ENCODE peak calls at places on chromosomes 12 and 14, in seven cellular contexts. A is nephron progenitor cell; G is BE2C; D is foreskin fibroblast; N is CD8-positive, alpha-beta T cell; O is astrocyte of the cerebellum; Y is Caco-2. F is an unnamed sample.

GRCh38 chr14:48537600-48537999 is 862.2 kb upstream of the MDGA2 start:
- DNase-seq in G (no peak), A (no peak), O (no peak), D (no peak), N (no peak), Y (no peak), F (no peak)

GRCh38 chr12:3805058-3805457 is 52.1 kb upstream of the CRACR2A start:
- DNase-seq in A (no peak), G (no peak), N (no peak), O (no peak), D (peak; percentile 16), Y (no peak), F (no peak)

GRCh38 chr14:77346495-77346894 is 25.7 kb downstream of the GSTZ1 start:
- DNase-seq in O (no peak), N (no peak), Y (no peak), A (no peak), D (no peak), G (no peak), F (no peak)

GRCh38 chr12:130572553-130572952 is 143.5 kb downstream of the RIMBP2 start:
- DNase-seq in A (no peak), O (no peak), N (no peak), D (no peak), G (peak; percentile 85), Y (no peak), F (no peak)

GRCh38 chr12:8692573-8692972 is 5.2 kb upstream of the RIMKLB start:
- DNase-seq in A (peak; percentile 50), O (no peak), G (no peak), Y (no peak), D (peak; percentile 55), N (no peak), F (no peak)

GRCh38 chr12:34393821-34394150 is 371.5 kb downstream of the ALG10 start:
- DNase-seq in D (no peak), N (no peak), A (no peak), Y (no peak), O (no peak), G (peak; percentile 3), F (peak; percentile 69)

GRCh38 chr12:123532808-123533649 is 490 bp downstream of the RILPL1 start:
- DNase-seq in D (peak; percentile 64), A (peak; percentile 75), O (no peak), Y (peak; percentile 66), N (no peak), G (peak; percentile 50), F (peak; percentile 85)

GRCh38 chr12:77120695-77121094 is 55.3 kb upstream of the E2F7 start:
- DNase-seq in G (no peak), A (no peak), N (no peak), O (peak; percentile 26), D (peak; percentile 84), Y (no peak), F (no peak)

GRCh38 chr12:53052419-53053222 is 2.8 kb downstream of the TNS2 start:
- DNase-seq in Y (no peak), O (peak; percentile 55), N (no peak), A (no peak), G (no peak), D (peak; percentile 93), F (peak; percentile 91)

GRCh38 chr14:103207038-103207403 is 83.8 kb downstream of the TNFAIP2 start:
- DNase-seq in A (peak; percentile 54), G (no peak), O (no peak), D (peak; percentile 49), N (no peak), Y (no peak), F (no peak)

GRCh38 chr14:91910201-91910600 is 37.3 kb downstream of the FBLN5 start:
- DNase-seq in A (no peak), G (no peak), D (no peak), Y (no peak), O (no peak), N (no peak), F (no peak)

GRCh38 chr14:91912035-91912434 is 35.5 kb downstream of the FBLN5 start:
- DNase-seq in N (no peak), O (no peak), Y (no peak), D (no peak), A (no peak), G (no peak), F (no peak)

GRCh38 chr14:91906374-91906773 is 39.0 kb upstream of the TC2N start:
- DNase-seq in O (no peak), D (no peak), Y (no peak), N (no peak), A (no peak), G (no peak), F (no peak)

GRCh38 chr14:91911474-91912032 is 35.9 kb downstream of the FBLN5 start:
- DNase-seq in O (no peak), Y (peak; percentile 43), D (peak; percentile 64), G (peak; percentile 28), A (peak; percentile 14), N (no peak), F (no peak)
- TF ChIP-seq CTCF in O (peak; percentile 76), Y (peak; percentile 52), D (peak; percentile 40), G (peak; percentile 63), A (peak; percentile 51), N (peak; percentile 56), F (peak; percentile 62)

GRCh38 chr12:101823891-101824290 is 6.9 kb downstream of the GNPTAB start:
- DNase-seq in O (no peak), Y (peak; percentile 40), N (peak; percentile 51), G (peak; percentile 49), D (peak; percentile 30), A (peak; percentile 7), F (no peak)
- TF ChIP-seq CTCF in O (no peak), Y (no peak), N (peak; percentile 64), G (peak; percentile 33), D (no peak), A (peak; percentile 11), F (peak; percentile 26)

GRCh38 chr14:104370256-104370870 is 209.2 kb upstream of the C14orf180 start:
- DNase-seq in O (no peak), D (no peak), N (no peak), Y (peak; percentile 44), A (peak; percentile 32), G (peak; percentile 70), F (no peak)
- TF ChIP-seq CTCF in O (no peak), D (no peak), N (no peak), Y (peak; percentile 75), A (peak; percentile 41), G (peak; percentile 82), F (peak; percentile 17)

GRCh38 chr12:51023625-51024395 is 2.4 kb downstream of the SLC11A2 start:
- DNase-seq in N (no peak), D (no peak), Y (no peak), G (no peak), O (no peak), A (no peak), F (no peak)

GRCh38 chr12:51025182-51025747 is 919 bp downstream of the SLC11A2 start:
- DNase-seq in N (no peak), G (no peak), D (no peak), O (no peak), A (no peak), Y (peak; percentile 11), F (no peak)

GRCh38 chr12:51020448-51021182 is 5.6 kb downstream of the SLC11A2 start:
- DNase-seq in G (no peak), A (no peak), D (no peak), O (no peak), N (no peak), Y (no peak), F (no peak)

GRCh38 chr12:51019927-51020326 is 6.3 kb downstream of the SLC11A2 start:
- DNase-seq in D (no peak), Y (no peak), A (no peak), O (no peak), G (no peak), N (no peak), F (no peak)

DNA sequence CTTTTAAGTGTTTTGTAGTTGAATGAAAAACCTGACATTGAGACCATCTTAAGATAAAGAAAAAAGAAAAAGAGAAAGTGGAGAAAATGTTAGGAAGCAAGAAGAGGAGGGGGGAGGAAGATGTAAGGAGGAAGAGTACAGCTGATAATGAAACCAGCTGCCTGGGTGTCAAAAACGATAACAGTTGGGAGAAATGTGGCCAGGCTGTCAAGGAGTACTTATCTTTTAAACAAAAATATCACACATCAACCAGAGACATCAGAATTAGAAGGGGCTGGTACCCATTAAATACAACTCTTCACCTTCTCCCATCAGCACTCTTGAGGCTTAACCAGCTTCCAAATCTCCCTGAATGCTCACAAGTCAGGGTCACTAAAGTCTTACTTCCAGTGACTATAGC is 4.5 kb downstream of the SLC11A2 start:
- DNase-seq in O (no peak), G (no peak), Y (no peak), D (no peak), A (no peak), N (no peak), F (no peak)
- TF ChIP-seq CTCF in O (no peak), G (no peak), Y (no peak), D (no peak), A (no peak), N (no peak), F (no peak)

DNA sequence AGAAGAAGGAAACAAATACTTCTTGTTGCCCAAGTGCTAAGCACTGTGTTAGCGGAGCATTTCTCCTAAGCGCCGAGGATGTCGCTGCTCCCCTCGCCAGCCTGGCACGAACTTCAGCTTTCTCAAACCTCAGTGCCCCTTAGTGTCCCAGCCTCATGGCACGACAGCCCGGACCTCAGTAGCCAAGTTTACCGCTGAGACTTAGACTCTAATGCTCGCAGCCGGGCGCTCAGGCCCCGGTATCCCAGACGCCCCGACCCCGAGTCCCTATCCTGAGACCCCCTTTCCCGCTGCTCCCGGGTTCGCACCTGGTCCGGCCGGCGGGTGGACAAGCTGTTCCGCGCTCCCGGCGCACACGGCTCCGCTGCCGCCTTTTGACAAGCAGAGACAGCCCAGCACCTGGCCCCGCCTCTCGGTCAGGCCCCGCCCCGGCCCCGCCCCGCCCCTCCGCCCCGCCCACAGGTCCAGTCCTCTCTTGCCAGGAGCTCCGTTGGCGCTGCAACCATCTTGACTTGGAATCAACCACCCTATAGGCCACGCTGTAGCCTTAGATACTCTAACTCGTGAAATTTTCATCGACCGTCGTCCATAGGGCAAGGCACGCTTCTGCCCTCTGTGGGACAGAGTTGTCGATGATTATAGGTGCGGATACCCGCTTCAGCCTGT is at the start of gene VDR:
- DNase-seq in N (peak; percentile 47), O (no peak), G (peak; percentile 74), Y (peak; percentile 89), A (peak; percentile 78), D (peak; percentile 85), F (no peak)
- TF ChIP-seq CTCF in N (no peak), O (no peak), G (peak; percentile 38), Y (peak; percentile 28), A (no peak), D (peak; percentile 32), F (peak; percentile 40)

GRCh38 chr14:50343424-50343823 is 31.3 kb downstream of the DMAC2L start:
- DNase-seq in G (no peak), N (no peak), O (no peak), Y (no peak), A (no peak), D (no peak), F (no peak)

GRCh38 chr14:50344116-50344775 is 32.1 kb downstream of the DMAC2L start:
- DNase-seq in O (no peak), G (no peak), N (no peak), D (no peak), A (no peak), Y (no peak), F (no peak)

GRCh38 chr14:50340045-50340444 is 27.9 kb downstream of the DMAC2L start:
- DNase-seq in N (no peak), A (no peak), Y (no peak), O (no peak), G (no peak), D (no peak), F (no peak)

GRCh38 chr14:50340945-50341344 is 28.8 kb downstream of the DMAC2L start:
- DNase-seq in N (no peak), G (peak; percentile 44), Y (peak; percentile 36), O (no peak), A (peak; percentile 15), D (no peak), F (no peak)

GRCh38 chr14:50342211-50343080 is 30.3 kb downstream of the DMAC2L start:
- DNase-seq in N (no peak), O (peak; percentile 61), G (peak; percentile 76), Y (peak; percentile 17), A (peak; percentile 30), D (peak; percentile 82), F (no peak)
- TF ChIP-seq CTCF in N (no peak), O (peak; percentile 28), G (peak; percentile 52), Y (peak; percentile 6), A (no peak), D (peak; percentile 40), F (peak; percentile 61)